ENCODE peak calls at places on chromosomes 6 and 20, in seven cellular contexts. D is iris pigment epithelial cell, N is hypothalamus, Q is C1 segment of cervical spinal cord, X is cardiac fibroblast, G is AG08396, Y is NCI-H460. F is an unnamed sample.

GRCh38 chr6:52575490-52575868 is 1.4 kb downstream of the TRAM2 start:
- DNase-seq in X (no peak), D (peak), Y (no peak), G (no peak), Q (no peak), N (no peak), F (no peak)

GRCh38 chr6:81793811-81794210 is 41.3 kb upstream of the TENT5A start:
- DNase-seq in G (no peak), Q (no peak), Y (no peak), N (no peak), D (peak), X (peak), F (no peak)

GRCh38 chr6:33165581-33166258 is 26.5 kb downstream of the COL11A2 start:
- DNase-seq in G (no peak), X (no peak), N (no peak), Q (no peak), D (no peak), Y (no peak), F (no peak)

GRCh38 chr20:36093025-36093803 is 61.3 kb upstream of the EPB41L1 start:
- DNase-seq in N (peak), D (peak), Y (no peak), G (peak), X (peak), Q (no peak), F (peak)

GRCh38 chr6:42424906-42425474 is 26.7 kb downstream of the TRERF1 start:
- DNase-seq in X (no peak), Y (no peak), N (no peak), D (no peak), Q (no peak), G (no peak), F (peak)

GRCh38 chr6:7391244-7391643 is 1.6 kb downstream of the RIOK1 start:
- DNase-seq in X (no peak), G (no peak), Q (no peak), Y (no peak), D (peak), N (no peak), F (no peak)

GRCh38 chr20:15917333-15917732 is 655.9 kb downstream of the KIF16B start:
- DNase-seq in Q (no peak), Y (no peak), D (no peak), G (no peak), X (no peak), N (no peak), F (no peak)

GRCh38 chr20:50636601-50637539 is 54.5 kb downstream of the RIPOR3 start:
- DNase-seq in Y (no peak), G (peak), N (no peak), D (peak), X (no peak), Q (no peak), F (peak)

GRCh38 chr20:19945732-19946670 is 71.2 kb upstream of the NAA20 start:
- DNase-seq in N (peak), D (no peak), Y (no peak), X (peak), Q (no peak), G (no peak), F (no peak)

GRCh38 chr6:16056263-16056870 is 72.5 kb upstream of the MYLIP start:
- DNase-seq in X (peak), G (no peak), N (no peak), D (no peak), Q (no peak), Y (no peak), F (no peak)

GRCh38 chr20:23776067-23776771 is 25.5 kb upstream of the CST1 start:
- DNase-seq in N (no peak), D (no peak), Q (no peak), G (no peak), Y (no peak), X (no peak), F (no peak)

GRCh38 chr6:94272327-94272726 is 853.0 kb upstream of the EPHA7 start:
- DNase-seq in D (no peak), Y (no peak), Q (no peak), G (no peak), N (no peak), X (no peak), F (no peak)

GRCh38 chr6:43368517-43369160 is 808 bp downstream of the ZNF318 start:
- DNase-seq in D (peak), G (peak), X (peak), Q (no peak), Y (no peak), N (peak), F (peak)

GRCh38 chr20:11047559-11047958 is 373.8 kb upstream of the JAG1 start:
- DNase-seq in G (no peak), X (no peak), D (peak), N (no peak), Q (no peak), Y (no peak), F (no peak)

GRCh38 chr20:37972256-37973058 is 60.8 kb downstream of the TTI1 start:
- DNase-seq in Q (no peak), N (no peak), X (no peak), D (no peak), G (no peak), Y (no peak), F (no peak)

GRCh38 chr6:31142356-31142755 is 3.5 kb upstream of the PSORS1C2 start:
- DNase-seq in X (no peak), N (no peak), G (no peak), Q (no peak), Y (no peak), D (no peak), F (no peak)

GRCh38 chr6:74578339-74578738 is 627.5 kb downstream of the COL12A1 start:
- DNase-seq in Y (peak), Q (no peak), D (peak), X (peak), G (peak), N (no peak), F (no peak)

GRCh38 chr20:53750827-53751393 is 157.3 kb upstream of the ZNF217 start:
- DNase-seq in X (peak), D (peak), Q (no peak), Y (no peak), G (peak), N (peak), F (peak)

GRCh38 chr6:9347608-9348007 is 912.3 kb upstream of the SLC35B3 start:
- DNase-seq in N (no peak), G (no peak), D (no peak), Y (no peak), X (no peak), Q (no peak), F (no peak)

GRCh38 chr6:106461084-106461483 is 100.6 kb downstream of the CRYBG1 start:
- DNase-seq in Y (no peak), G (no peak), N (no peak), X (no peak), Q (no peak), D (no peak), F (no peak)

GRCh38 chr6:162907876-162908481 is 180.2 kb downstream of the PACRG start:
- DNase-seq in G (no peak), N (no peak), Q (no peak), Y (peak), X (peak), D (peak), F (no peak)

GRCh38 chr6:101090281-101090680 is 209.2 kb upstream of the ASCC3 start:
- DNase-seq in X (no peak), N (no peak), D (peak), G (no peak), Q (no peak), Y (no peak), F (no peak)

GRCh38 chr6:36436466-36436865 is 6.2 kb downstream of the PXT1 start:
- DNase-seq in N (no peak), G (no peak), Q (no peak), Y (no peak), X (peak), D (peak), F (no peak)

GRCh38 chr6:83250235-83250634 is 57.1 kb downstream of the RWDD2A start:
- DNase-seq in Y (no peak), G (no peak), X (no peak), D (no peak), Q (no peak), N (no peak), F (no peak)

GRCh38 chr6:96649926-96650325 is 87.0 kb downstream of the FHL5 start:
- DNase-seq in D (no peak), G (no peak), Y (no peak), N (no peak), X (no peak), Q (no peak), F (no peak)

GRCh38 chr6:7145269-7146078 is 37.7 kb downstream of the RREB1 start:
- DNase-seq in N (no peak), X (no peak), G (no peak), Y (no peak), Q (no peak), D (no peak), F (no peak)